ENCODE peak calls at places on chromosomes 6 and 20, in ten cellular contexts. P, C, S, Q, J, B, D, V, R and Z are unnamed samples.

GRCh38 chr6:140436023-140436811 is 1061.8 kb upstream of the CITED2 start:
- DNase-seq in P (peak), C (peak), S (peak), Q (peak), J (peak), B (peak), D (no peak), V (peak), R (peak), Z (peak)

GRCh38 chr20:12970372-12970821 is 38.4 kb upstream of the SPTLC3 start:
- DNase-seq in P (peak), C (peak), S (peak), Q (peak), J (peak), B (no peak), D (no peak), V (peak), R (no peak), Z (peak)

GRCh38 chr20:25191051-25191450 is 4.5 kb upstream of the ENTPD6 start:
- DNase-seq in P (no peak), C (no peak), S (no peak), Q (no peak), J (no peak), B (no peak), D (no peak), V (peak), R (no peak), Z (no peak)

GRCh38 chr6:43242908-43243648 is at the start of gene TTBK1:
- DNase-seq in P (no peak), C (no peak), S (no peak), Q (no peak), J (no peak), B (no peak), D (no peak), V (no peak), R (no peak), Z (no peak)

GRCh38 chr6:24439858-24440539 is 37.3 kb downstream of the MRS2 start:
- DNase-seq in P (no peak), C (no peak), S (no peak), Q (no peak), J (no peak), B (no peak), D (no peak), V (no peak), R (no peak), Z (no peak)

GRCh38 chr6:25138024-25138696 is 141.0 kb upstream of the CARMIL1 start:
- DNase-seq in P (peak), C (peak), S (peak), Q (peak), J (peak), B (no peak), D (peak), V (peak), R (no peak), Z (peak)

GRCh38 chr6:153024401-153025017 is 22.0 kb upstream of the MTRF1L start:
- DNase-seq in P (peak), C (peak), S (peak), Q (no peak), J (peak), B (no peak), D (peak), V (peak), R (peak), Z (peak)

GRCh38 chr6:108694816-108695215 is 134.1 kb downstream of the FOXO3 start:
- DNase-seq in P (no peak), C (no peak), S (no peak), Q (no peak), J (no peak), B (no peak), D (no peak), V (no peak), R (no peak), Z (peak)

GRCh38 chr6:120211955-120212792 is 862.6 kb upstream of the MAN1A1 start:
- DNase-seq in P (peak), C (no peak), S (peak), Q (no peak), J (peak), B (no peak), D (no peak), V (peak), R (no peak), Z (peak)

GRCh38 chr20:63696628-63697356 is at the start of gene TNFRSF6B:
- DNase-seq in P (no peak), C (no peak), S (no peak), Q (no peak), J (no peak), B (no peak), D (no peak), V (no peak), R (peak), Z (peak)

GRCh38 chr6:117624869-117625481 is 22.7 kb upstream of the GOPC start:
- DNase-seq in P (no peak), C (no peak), S (no peak), Q (no peak), J (no peak), B (no peak), D (no peak), V (no peak), R (no peak), Z (no peak)

GRCh38 chr20:6055161-6055783 is 1.4 kb upstream of the LRRN4 start:
- DNase-seq in P (no peak), C (no peak), S (no peak), Q (no peak), J (no peak), B (peak), D (no peak), V (no peak), R (no peak), Z (no peak)

GRCh38 chr20:31806564-31807355 is 12.4 kb upstream of the MYLK2 start:
- DNase-seq in P (no peak), C (no peak), S (peak), Q (no peak), J (no peak), B (no peak), D (no peak), V (no peak), R (no peak), Z (no peak)

GRCh38 chr20:845967-846893 is 12.7 kb downstream of the FAM110A start:
- DNase-seq in P (no peak), C (no peak), S (no peak), Q (no peak), J (no peak), B (no peak), D (no peak), V (no peak), R (no peak), Z (no peak)

GRCh38 chr6:146850238-146850896 is 251.6 kb downstream of the ADGB start:
- DNase-seq in P (peak), C (peak), S (peak), Q (peak), J (peak), B (peak), D (no peak), V (peak), R (no peak), Z (peak)

GRCh38 chr20:2133318-2134183 is 31.9 kb downstream of the STK35 start:
- DNase-seq in P (peak), C (peak), S (peak), Q (no peak), J (peak), B (no peak), D (peak), V (peak), R (no peak), Z (no peak)

GRCh38 chr6:128511518-128511917 is 8.9 kb downstream of the PTPRK start:
- DNase-seq in P (no peak), C (peak), S (peak), Q (no peak), J (peak), B (peak), D (no peak), V (no peak), R (no peak), Z (peak)

GRCh38 chr6:43776115-43776798 is 6.2 kb downstream of the VEGFA start:
- DNase-seq in P (no peak), C (no peak), S (no peak), Q (no peak), J (no peak), B (no peak), D (no peak), V (no peak), R (no peak), Z (no peak)

GRCh38 chr6:136592930-136593673 is 42.9 kb upstream of the MAP7 start:
- DNase-seq in P (peak), C (peak), S (peak), Q (no peak), J (peak), B (no peak), D (no peak), V (peak), R (no peak), Z (peak)

GRCh38 chr20:50320910-50321796 is 130.5 kb downstream of the CEBPB start:
- DNase-seq in P (peak), C (peak), S (peak), Q (peak), J (peak), B (peak), D (peak), V (peak), R (peak), Z (peak)

GRCh38 chr20:40506567-40506966 is 182.5 kb downstream of the MAFB start:
- DNase-seq in P (peak), C (peak), S (peak), Q (peak), J (peak), B (peak), D (peak), V (peak), R (peak), Z (peak)

GRCh38 chr6:163427498-163428254 is 13.2 kb downstream of the QKI start:
- DNase-seq in P (no peak), C (peak), S (peak), Q (peak), J (peak), B (no peak), D (no peak), V (peak), R (no peak), Z (peak)

GRCh38 chr20:17841751-17842191 is 126.8 kb downstream of the SNX5 start:
- DNase-seq in P (no peak), C (peak), S (peak), Q (peak), J (no peak), B (no peak), D (no peak), V (peak), R (no peak), Z (no peak)

GRCh38 chr6:71457883-71458282 is 169.3 kb downstream of the OGFRL1 start:
- DNase-seq in P (no peak), C (no peak), S (no peak), Q (no peak), J (no peak), B (no peak), D (no peak), V (no peak), R (no peak), Z (no peak)

GRCh38 chr20:10647471-10647870 is 26.3 kb downstream of the JAG1 start:
- DNase-seq in P (no peak), C (no peak), S (no peak), Q (no peak), J (no peak), B (no peak), D (no peak), V (no peak), R (peak), Z (no peak)

GRCh38 chr6:97919631-97920030 is 636.6 kb upstream of the MMS22L start:
- DNase-seq in P (no peak), C (no peak), S (peak), Q (no peak), J (peak), B (no peak), D (no peak), V (peak), R (no peak), Z (peak)

GRCh38 chr6:112636650-112637260 is 289.6 kb downstream of the RFPL4B start:
- DNase-seq in P (peak), C (peak), S (peak), Q (peak), J (peak), B (peak), D (no peak), V (no peak), R (no peak), Z (peak)

GRCh38 chr20:5488823-5489222 is 172.1 kb upstream of the PROKR2 start:
- DNase-seq in P (no peak), C (no peak), S (no peak), Q (no peak), J (no peak), B (no peak), D (no peak), V (no peak), R (no peak), Z (no peak)

GRCh38 chr6:40918035-40918651 is 120.9 kb downstream of the UNC5CL start:
- DNase-seq in P (no peak), C (no peak), S (no peak), Q (no peak), J (no peak), B (no peak), D (no peak), V (no peak), R (peak), Z (no peak)

GRCh38 chr6:36349240-36349639 is 12.6 kb upstream of the BNIP5 start:
- DNase-seq in P (no peak), C (no peak), S (peak), Q (no peak), J (peak), B (no peak), D (no peak), V (no peak), R (no peak), Z (peak)

GRCh38 chr6:64013061-64013410 is 377.4 kb downstream of the PHF3 start:
- DNase-seq in P (no peak), C (no peak), S (no peak), Q (no peak), J (no peak), B (no peak), D (no peak), V (peak), R (no peak), Z (no peak)

GRCh38 chr6:155275808-155276480 is 12.1 kb downstream of the CLDN20 start:
- DNase-seq in P (peak), C (peak), S (peak), Q (no peak), J (no peak), B (no peak), D (no peak), V (peak), R (no peak), Z (no peak)

GRCh38 chr20:23206995-23207394 is 120.9 kb upstream of the CD93 start:
- DNase-seq in P (no peak), C (no peak), S (no peak), Q (no peak), J (no peak), B (no peak), D (no peak), V (no peak), R (no peak), Z (no peak)

GRCh38 chr6:30849903-30850651 is 34.2 kb upstream of the DDR1 start:
- DNase-seq in P (no peak), C (no peak), S (peak), Q (no peak), J (no peak), B (no peak), D (no peak), V (no peak), R (no peak), Z (no peak)

GRCh38 chr6:166927240-166927941 is 29.0 kb downstream of the RNASET2 start:
- DNase-seq in P (no peak), C (no peak), S (no peak), Q (no peak), J (no peak), B (no peak), D (no peak), V (no peak), R (no peak), Z (no peak)

GRCh38 chr6:30888472-30889137 is 4.3 kb downstream of the DDR1 start:
- DNase-seq in P (peak), C (peak), S (peak), Q (no peak), J (no peak), B (no peak), D (no peak), V (peak), R (peak), Z (no peak)

GRCh38 chr20:45450097-45450818 is 19.3 kb upstream of the WFDC2 start:
- DNase-seq in P (peak), C (peak), S (peak), Q (no peak), J (peak), B (no peak), D (no peak), V (peak), R (peak), Z (peak)

GRCh38 chr6:46323312-46323965 is 152.7 kb upstream of the ENPP5 start:
- DNase-seq in P (peak), C (peak), S (peak), Q (no peak), J (peak), B (peak), D (peak), V (peak), R (no peak), Z (peak)

GRCh38 chr6:89009624-89010059 is 46.2 kb upstream of the RNGTT start:
- DNase-seq in P (no peak), C (no peak), S (no peak), Q (no peak), J (no peak), B (no peak), D (no peak), V (no peak), R (no peak), Z (no peak)

GRCh38 chr6:89011436-89011835 is 48.0 kb upstream of the RNGTT start:
- DNase-seq in P (no peak), C (no peak), S (no peak), Q (no peak), J (no peak), B (no peak), D (no peak), V (no peak), R (no peak), Z (no peak)

GRCh38 chr6:89007209-89008001 is 44.0 kb upstream of the RNGTT start:
- DNase-seq in P (peak), C (no peak), S (no peak), Q (no peak), J (no peak), B (no peak), D (no peak), V (no peak), R (no peak), Z (peak)

GRCh38 chr6:89008763-89009374 is 45.5 kb upstream of the RNGTT start:
- DNase-seq in P (no peak), C (no peak), S (no peak), Q (no peak), J (no peak), B (no peak), D (no peak), V (no peak), R (no peak), Z (no peak)

DNA sequence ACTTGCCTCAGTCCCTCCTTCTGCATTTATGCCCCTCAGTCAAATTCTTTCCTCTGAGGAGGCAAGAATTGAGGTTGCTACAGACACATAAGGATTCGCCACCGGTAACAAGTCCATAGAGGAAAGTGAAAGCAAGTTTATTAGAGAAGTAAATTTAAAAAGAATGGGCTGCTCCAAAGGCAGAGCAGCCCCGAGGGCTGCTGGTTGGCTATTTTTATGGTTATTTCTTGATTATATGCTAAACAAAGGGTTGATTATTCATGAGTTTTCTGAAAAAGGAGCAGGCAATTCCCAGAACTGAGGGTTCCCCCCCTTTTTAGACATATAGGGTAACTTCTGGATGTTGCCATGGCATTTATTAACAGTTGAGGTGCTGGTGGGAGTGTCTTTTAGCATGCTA is 44.9 kb upstream of the RNGTT start:
- DNase-seq in P (no peak), C (no peak), S (no peak), Q (no peak), J (no peak), B (no peak), D (no peak), V (no peak), R (no peak), Z (no peak)
- H3K4me3 ChIP-seq in P (no peak), C (no peak), S (no peak), Q (no peak), J (no peak), B (no peak), D (no peak), V (no peak), R (no peak), Z (no peak)

GRCh38 chr20:44174996-44175766 is 11.8 kb downstream of the JPH2 start:
- DNase-seq in P (no peak), C (no peak), S (no peak), Q (no peak), J (no peak), B (no peak), D (no peak), V (no peak), R (no peak), Z (no peak)
- H3K4me3 ChIP-seq in P (no peak), C (no peak), S (no peak), Q (no peak), J (no peak), B (no peak), D (no peak), V (no peak), R (no peak), Z (no peak)

DNA sequence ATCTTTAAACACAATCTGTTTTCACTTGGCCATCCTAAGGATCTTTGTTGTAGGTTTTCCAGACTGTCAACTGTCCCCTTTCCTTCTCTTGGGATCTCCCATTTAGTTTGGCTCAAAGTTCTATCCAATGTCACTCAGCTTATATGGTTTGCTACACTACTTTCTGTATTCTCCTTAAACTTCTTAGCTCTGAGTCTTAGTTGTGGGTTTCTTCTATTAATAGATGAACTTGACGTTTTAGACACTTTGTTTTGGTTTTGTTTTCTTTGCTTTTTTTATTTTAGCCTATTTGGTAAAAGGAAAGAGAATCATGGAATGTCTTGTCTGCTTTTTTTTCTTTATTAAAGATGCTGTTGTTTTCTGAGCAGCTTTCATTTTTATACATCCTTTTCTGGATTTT is 11.4 kb downstream of the RMND1 start:
- DNase-seq in P (no peak), C (no peak), S (no peak), Q (no peak), J (no peak), B (no peak), D (no peak), V (no peak), R (no peak), Z (no peak)
- H3K4me3 ChIP-seq in P (no peak), C (no peak), S (no peak), Q (no peak), J (no peak), B (no peak), D (no peak), V (no peak), R (no peak), Z (no peak)

GRCh38 chr6:110575910-110576463 is 99.6 kb upstream of the SLC22A16 start:
- DNase-seq in P (no peak), C (no peak), S (no peak), Q (no peak), J (no peak), B (no peak), D (no peak), V (no peak), R (peak), Z (no peak)
- H3K4me3 ChIP-seq in P (no peak), C (no peak), S (no peak), Q (no peak), J (no peak), B (no peak), D (no peak), V (no peak), R (no peak), Z (no peak)

GRCh38 chr6:165615629-165616028 is 47.4 kb downstream of the PDE10A start:
- DNase-seq in P (peak), C (peak), S (peak), Q (no peak), J (no peak), B (no peak), D (no peak), V (peak), R (no peak), Z (no peak)
- H3K4me3 ChIP-seq in P (peak), C (no peak), S (no peak), Q (no peak), J (no peak), B (no peak), D (no peak), V (peak), R (no peak), Z (no peak)

GRCh38 chr6:159099311-159099710 is 54.5 kb upstream of the TAGAP start:
- DNase-seq in P (no peak), C (no peak), S (no peak), Q (no peak), J (no peak), B (no peak), D (no peak), V (no peak), R (no peak), Z (no peak)
- H3K4me3 ChIP-seq in P (no peak), C (no peak), S (no peak), Q (no peak), J (no peak), B (no peak), D (no peak), V (no peak), R (no peak), Z (no peak)

DNA sequence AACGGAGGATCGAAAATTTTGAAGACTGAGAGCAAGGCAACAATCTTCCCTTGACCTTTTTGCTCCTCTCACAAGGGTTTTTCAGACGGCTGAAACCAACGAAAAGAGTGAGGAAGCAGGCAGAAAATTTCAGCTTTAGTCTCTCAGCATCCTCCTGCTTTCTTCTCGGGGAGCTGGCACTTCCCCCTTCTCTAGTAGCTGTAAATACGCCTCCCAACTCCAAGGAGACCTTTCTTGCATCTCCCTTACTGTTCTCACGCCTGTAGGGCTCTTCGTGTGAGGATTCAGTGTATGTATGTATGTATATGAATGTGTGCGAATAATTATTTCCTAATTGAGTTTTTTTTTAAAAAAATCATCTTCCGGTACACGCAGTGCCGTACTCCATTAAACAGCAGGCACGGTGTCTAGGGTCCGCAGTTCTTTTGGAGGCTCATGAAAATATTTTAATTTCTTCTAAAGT is 85.3 kb downstream of the HFE start:
- DNase-seq in P (no peak), C (peak), S (peak), Q (no peak), J (peak), B (no peak), D (no peak), V (peak), R (peak), Z (no peak)
- H3K4me3 ChIP-seq in P (peak), C (peak), S (peak), Q (peak), J (peak), B (peak), D (peak), V (peak), R (peak), Z (peak)

GRCh38 chr6:13978102-13978640 is 53.4 kb downstream of the RNF182 start:
- DNase-seq in P (no peak), C (no peak), S (no peak), Q (no peak), J (no peak), B (no peak), D (no peak), V (no peak), R (no peak), Z (peak)
- H3K4me3 ChIP-seq in P (no peak), C (no peak), S (no peak), Q (no peak), J (no peak), B (no peak), D (no peak), V (no peak), R (no peak), Z (no peak)